ENCODE peak calls at places on chromosomes 3 and 15, in four cellular contexts. P is colonic mucosa, W is cardiac muscle cell, Y is MM.1S. H is an unnamed sample.
A peak's percentile ranks its signal among the peaks of the same experiment; 100 is the strongest.

GRCh38 chr15:98937413-98938104 is 70.0 kb downstream of the PGPEP1L start:
- DNase-seq in W (no peak), Y (no peak), P (no peak), H (no peak)

GRCh38 chr3:158095302-158095997 is 10.8 kb downstream of the SHOX2 start:
- DNase-seq in P (no peak), Y (no peak), W (no peak), H (peak; percentile 74)

GRCh38 chr3:188769833-188770232 is 401.9 kb upstream of the TPRG1 start:
- DNase-seq in P (no peak), W (no peak), Y (no peak), H (no peak)

GRCh38 chr3:5202267-5202666 is 14.8 kb downstream of the EDEM1 start:
- DNase-seq in P (no peak), W (peak; percentile 35), Y (no peak), H (no peak)

GRCh38 chr15:71747128-71748083 is 62.9 kb upstream of the NR2E3 start:
- DNase-seq in W (peak; percentile 47), P (peak; percentile 36), Y (no peak), H (no peak)

GRCh38 chr3:37125195-37125594 is 49.2 kb downstream of the LRRFIP2 start:
- DNase-seq in Y (no peak), W (no peak), P (no peak), H (no peak)

GRCh38 chr3:101229681-101230080 is 90.7 kb downstream of the IMPG2 start:
- DNase-seq in Y (no peak), P (no peak), W (peak; percentile 21), H (no peak)

GRCh38 chr3:61616586-61616985 is 55.2 kb downstream of the PTPRG start:
- DNase-seq in W (no peak), Y (no peak), P (no peak), H (no peak)

GRCh38 chr3:152396867-152397266 is 128.1 kb downstream of the MBNL1 start:
- DNase-seq in Y (no peak), P (no peak), W (peak; percentile 79), H (no peak)

GRCh38 chr15:31197497-31198414 is 96.2 kb upstream of the TRPM1 start:
- DNase-seq in P (no peak), W (peak; percentile 30), Y (peak; percentile 42), H (peak; percentile 90)

GRCh38 chr15:99416191-99417188 is 149.3 kb upstream of the MEF2A start:
- DNase-seq in P (peak; percentile 16), W (no peak), Y (no peak), H (peak; percentile 65)

GRCh38 chr3:13301295-13301987 is 118.7 kb downstream of the NUP210 start:
- DNase-seq in W (peak; percentile 65), P (no peak), Y (no peak), H (peak; percentile 92)

GRCh38 chr3:38843898-38844297 is 27.9 kb upstream of the SCN10A start:
- DNase-seq in P (no peak), W (peak; percentile 82), Y (no peak), H (no peak)

GRCh38 chr3:14475601-14476000 is 64.5 kb downstream of the GRIP2 start:
- DNase-seq in Y (no peak), W (no peak), P (no peak), H (no peak)

GRCh38 chr3:31724144-31724543 is 191.4 kb downstream of the STT3B start:
- DNase-seq in P (no peak), Y (no peak), W (no peak), H (peak; percentile 70)

GRCh38 chr15:28082891-28083688 is 16.0 kb downstream of the OCA2 start:
- DNase-seq in W (no peak), Y (no peak), P (peak; percentile 61), H (no peak)

GRCh38 chr3:18424213-18424861 is 802 bp downstream of the SATB1 start:
- DNase-seq in P (peak; percentile 50), Y (peak; percentile 32), W (no peak), H (no peak)

GRCh38 chr3:75171632-75172230 is 492.4 kb upstream of the FRG2C start:
- DNase-seq in W (peak; percentile 20), Y (peak; percentile 40), P (no peak), H (no peak)

GRCh38 chr3:105334138-105334882 is 32.4 kb upstream of the ALCAM start:
- DNase-seq in W (peak; percentile 7), Y (peak; percentile 10), P (no peak), H (no peak)

GRCh38 chr3:125014570-125015179 is 41.1 kb downstream of the HEG1 start:
- DNase-seq in P (no peak), Y (no peak), W (no peak), H (no peak)

GRCh38 chr3:127263586-127264231 is 24.1 kb downstream of the PRR20G start:
- DNase-seq in Y (no peak), P (no peak), W (no peak), H (no peak)

GRCh38 chr3:33439421-33440327 is 531 bp downstream of the UBP1 start:
- DNase-seq in P (peak; percentile 55), Y (peak; percentile 59), W (peak; percentile 48), H (peak; percentile 79)

GRCh38 chr3:177792363-177793030 is 595.2 kb upstream of the TBL1XR1 start:
- DNase-seq in P (no peak), W (peak; percentile 36), Y (no peak), H (no peak)

GRCh38 chr15:51736646-51737537 is 563 bp downstream of the LYSMD2 start:
- DNase-seq in P (peak; percentile 77), W (peak; percentile 24), Y (no peak), H (peak; percentile 76)

GRCh38 chr3:167729591-167729990 is 5.1 kb downstream of the PDCD10 start:
- DNase-seq in P (no peak), W (peak; percentile 7), Y (no peak), H (no peak)

GRCh38 chr3:126535636-126536035 is 11.7 kb downstream of the CHST13 start:
- DNase-seq in P (no peak), W (no peak), Y (no peak), H (no peak)

GRCh38 chr3:140711719-140712086 is 33.8 kb downstream of the TRIM42 start:
- DNase-seq in W (no peak), P (no peak), Y (no peak), H (no peak)

GRCh38 chr3:124504332-124505059 is 225.8 kb upstream of the UMPS start:
- DNase-seq in P (no peak), W (peak; percentile 66), Y (no peak), H (no peak)

GRCh38 chr3:118501152-118501551 is 533.5 kb downstream of the IGSF11 start:
- DNase-seq in W (peak; percentile 2), P (peak; percentile 24), Y (no peak), H (peak; percentile 78)

GRCh38 chr3:106114220-106114619 is 245.4 kb upstream of the CBLB start:
- DNase-seq in W (peak; percentile 66), Y (no peak), P (no peak), H (no peak)

GRCh38 chr3:40779039-40779438 is 254.3 kb downstream of the ZNF621 start:
- DNase-seq in Y (no peak), P (no peak), W (no peak), H (peak; percentile 63)

GRCh38 chr3:182258538-182259177 is 534.6 kb upstream of the ATP11B start:
- DNase-seq in W (peak; percentile 55), P (no peak), Y (peak; percentile 68), H (no peak)

GRCh38 chr3:188197388-188197847 is 43.5 kb downstream of the LPP start:
- DNase-seq in W (no peak), P (no peak), Y (no peak), H (peak; percentile 49)

GRCh38 chr15:38688096-38688495 is 123.5 kb upstream of the RASGRP1 start:
- DNase-seq in P (no peak), Y (no peak), W (no peak), H (no peak)
- H3K4me1 ChIP-seq in P (no peaks in the 10 kb centered on the region), Y (no peaks in the 10 kb centered on the region), W (no peaks in the 10 kb centered on the region), H (peaks cover 4% of the 10 kb centered on the region)

DNA sequence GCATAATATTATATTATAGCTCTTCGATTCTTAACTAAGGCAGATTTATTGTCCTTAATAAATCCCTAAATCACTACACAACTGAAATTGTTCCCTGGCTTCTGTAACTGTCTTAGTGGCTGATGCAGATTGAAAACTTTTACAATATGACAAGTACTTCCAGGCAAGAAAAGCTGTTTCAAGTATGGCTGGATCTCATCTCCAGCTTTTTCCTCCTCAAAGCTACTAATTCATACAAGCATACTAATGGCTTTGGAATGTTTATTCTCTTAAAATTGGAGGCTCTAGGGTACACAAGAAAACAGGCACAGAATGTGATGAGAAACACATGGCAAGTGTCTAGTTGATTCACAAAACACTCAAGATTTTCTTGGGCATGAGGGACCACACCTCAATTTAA is 351.5 kb upstream of the ICE2 start:
- DNase-seq in P (no peak), Y (no peak), W (peak; percentile 3), H (no peak)
- H3K4me3 ChIP-seq in P (no peak overlapping the region), Y (no peak overlapping the region), W (no peak overlapping the region), H (no peak overlapping the region)

DNA sequence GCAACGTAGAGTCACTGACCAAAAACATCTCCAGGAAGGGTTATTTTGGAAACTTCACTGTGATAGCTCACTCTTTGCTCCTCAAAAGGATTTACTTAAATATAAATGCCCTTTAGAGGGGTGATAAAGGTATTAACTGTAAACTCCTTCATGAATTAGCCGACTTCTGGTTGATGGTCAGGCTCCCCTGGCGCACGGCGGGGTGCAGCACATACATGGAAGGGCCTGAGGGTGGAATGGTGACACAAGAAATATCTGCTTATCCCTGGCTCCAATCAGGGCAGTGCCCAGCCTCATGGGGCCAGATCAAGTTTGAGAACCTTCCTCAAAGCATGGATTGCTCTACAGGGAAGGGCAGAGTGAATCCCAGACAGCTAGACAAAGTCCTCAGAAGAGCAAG is 116.5 kb downstream of the IGF2BP2 start:
- DNase-seq in W (no peak), P (no peak), Y (no peak), H (no peak)
- H3K4me1 ChIP-seq in W (peaks cover 9% of the 10 kb centered on the region), P (peaks cover 5% of the 10 kb centered on the region), Y (no peaks in the 10 kb centered on the region), H (peaks cover 11% of the 10 kb centered on the region)

GRCh38 chr15:80986487-80986886 is 3.1 kb downstream of the MESD start:
- DNase-seq in Y (no peak), W (no peak), P (no peak), H (no peak)

GRCh38 chr15:80982839-80983238 is 6.8 kb downstream of the MESD start:
- DNase-seq in P (no peak), Y (no peak), W (no peak), H (no peak)

GRCh38 chr15:80982205-80982604 is 7.4 kb downstream of the MESD start:
- DNase-seq in W (no peak), Y (no peak), P (no peak), H (no peak)

GRCh38 chr15:80985976-80986375 is 3.6 kb downstream of the MESD start:
- DNase-seq in Y (no peak), W (no peak), P (no peak), H (no peak)

DNA sequence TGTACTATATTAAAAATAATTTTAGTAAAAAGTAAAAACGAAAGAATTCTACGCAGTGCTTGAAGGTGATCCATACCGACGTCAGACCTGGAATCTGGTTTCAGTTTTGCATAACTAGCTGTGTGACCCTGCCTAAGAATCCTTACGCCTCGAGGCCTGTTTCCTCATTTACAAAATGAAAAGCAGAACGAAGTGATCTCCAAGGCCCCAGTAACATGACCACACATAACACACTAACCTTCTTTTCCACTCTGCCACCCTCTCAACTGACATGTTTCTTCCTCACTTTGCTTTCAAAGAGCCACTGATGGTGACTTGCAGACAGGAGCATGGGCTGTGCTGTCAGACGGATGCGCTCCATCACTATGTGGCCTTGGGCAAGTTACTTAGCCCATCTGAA is 4.8 kb downstream of the MESD start:
- DNase-seq in P (no peak), Y (no peak), W (no peak), H (no peak)
- H3K4me3 ChIP-seq in P (no peak overlapping the region), Y (no peak overlapping the region), W (no peak overlapping the region), H (no peak overlapping the region)

DNA sequence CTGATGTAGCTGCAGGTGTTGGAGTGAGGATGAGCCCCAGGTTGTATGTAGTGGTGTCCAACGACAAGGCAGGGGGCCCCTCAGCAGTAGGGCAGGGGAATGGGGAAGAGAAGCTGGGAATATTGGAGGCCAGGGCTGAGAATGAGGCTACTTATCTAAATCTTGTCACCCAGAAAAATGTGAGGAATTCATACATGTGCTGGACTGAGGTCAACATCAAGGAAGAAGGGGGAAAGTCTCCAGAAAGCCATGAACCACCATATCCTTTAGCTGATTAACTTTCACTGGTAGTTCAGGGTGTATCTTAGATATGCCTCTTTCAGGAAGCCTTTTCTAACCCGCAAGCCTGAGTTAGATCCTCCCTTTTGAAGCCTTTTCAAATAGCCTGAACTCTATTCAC is 22.6 kb upstream of the FSTL1 start:
- DNase-seq in P (no peak), W (peak; percentile 33), Y (no peak), H (no peak)
- H3K4me1 ChIP-seq in P (no peaks in the 10 kb centered on the region), W (no peaks in the 10 kb centered on the region), Y (no peaks in the 10 kb centered on the region), H (peaks cover 10% of the 10 kb centered on the region)